ENCODE peak calls at places on chromosomes 12 and 14, in four cellular contexts. One of them, this sample, is unnamed.

GRCh38 chr14:96268426-96269358 is 12.7 kb downstream of the BDKRB1 start:
- ATAC-seq in A549: peak; percentile 90
- ATAC-seq in upper lobe of right lung: peak; percentile 48
- ATAC-seq in Panc1: no peak
- ATAC-seq in this sample: peak; percentile 91

GRCh38 chr14:72544615-72545387 is 349.1 kb downstream of the DPF3 start:
- ATAC-seq in A549: no peak
- ATAC-seq in upper lobe of right lung: no peak
- ATAC-seq in Panc1: no peak
- ATAC-seq in this sample: no peak

GRCh38 chr14:50823763-50824636 is 7.0 kb downstream of the NIN start:
- ATAC-seq in A549: no peak
- ATAC-seq in upper lobe of right lung: no peak
- ATAC-seq in Panc1: no peak
- ATAC-seq in this sample: no peak

GRCh38 chr12:124680863-124681778 is 113.7 kb upstream of the NCOR2 start:
- ATAC-seq in A549: peak; percentile 86
- ATAC-seq in upper lobe of right lung: peak; percentile 77
- ATAC-seq in Panc1: peak; percentile 83
- ATAC-seq in this sample: peak; percentile 23

GRCh38 chr12:101954681-101955080 is 77.3 kb downstream of the DRAM1 start:
- ATAC-seq in A549: no peak
- ATAC-seq in upper lobe of right lung: no peak
- ATAC-seq in Panc1: no peak
- ATAC-seq in this sample: no peak

GRCh38 chr12:47881826-47882427 is 22.9 kb downstream of the VDR start:
- ATAC-seq in A549: peak; percentile 70
- ATAC-seq in upper lobe of right lung: peak; percentile 73
- ATAC-seq in Panc1: peak; percentile 61
- ATAC-seq in this sample: peak; percentile 76

GRCh38 chr14:99532310-99532709 is 51.1 kb downstream of the CCNK start:
- ATAC-seq in A549: no peak
- ATAC-seq in upper lobe of right lung: no peak
- ATAC-seq in Panc1: no peak
- ATAC-seq in this sample: no peak

GRCh38 chr14:92317511-92317910 is 5.5 kb upstream of the SLC24A4 start:
- ATAC-seq in A549: no peak
- ATAC-seq in upper lobe of right lung: no peak
- ATAC-seq in Panc1: no peak
- ATAC-seq in this sample: no peak

GRCh38 chr14:95526483-95527391 is 8.1 kb upstream of the GLRX5 start:
- ATAC-seq in A549: no peak
- ATAC-seq in upper lobe of right lung: peak; percentile 12
- ATAC-seq in Panc1: no peak
- ATAC-seq in this sample: peak; percentile 38

GRCh38 chr12:126019385-126019784 is 954.1 kb downstream of the AACS start:
- ATAC-seq in A549: no peak
- ATAC-seq in upper lobe of right lung: no peak
- ATAC-seq in Panc1: no peak
- ATAC-seq in this sample: no peak

GRCh38 chr12:121079736-121080272 is 40.8 kb upstream of the OASL start:
- ATAC-seq in A549: no peak
- ATAC-seq in upper lobe of right lung: peak; percentile 39
- ATAC-seq in Panc1: no peak
- ATAC-seq in this sample: no peak

GRCh38 chr14:61385002-61385685 is 63.8 kb downstream of the PRKCH start:
- ATAC-seq in A549: no peak
- ATAC-seq in upper lobe of right lung: no peak
- ATAC-seq in Panc1: no peak
- ATAC-seq in this sample: no peak

GRCh38 chr12:107650977-107651376 is 34.6 kb upstream of the PWP1 start:
- ATAC-seq in A549: no peak
- ATAC-seq in upper lobe of right lung: no peak
- ATAC-seq in Panc1: no peak
- ATAC-seq in this sample: no peak

GRCh38 chr14:55516776-55517175 is 63.2 kb upstream of the KTN1 start:
- ATAC-seq in A549: no peak
- ATAC-seq in upper lobe of right lung: peak; percentile 64
- ATAC-seq in Panc1: no peak
- ATAC-seq in this sample: no peak
- H3K9me3 ChIP-seq in A549: no peaks in the 10 kb centered on the region
- H3K9me3 ChIP-seq in upper lobe of right lung: no peaks in the 10 kb centered on the region
- H3K9me3 ChIP-seq in Panc1: no peaks in the 10 kb centered on the region
- H3K9me3 ChIP-seq in this sample: peaks cover 8% of the 10 kb centered on the region

GRCh38 chr12:133061954-133062353 is 18.8 kb upstream of the ZNF140 start:
- ATAC-seq in A549: no peak
- ATAC-seq in upper lobe of right lung: no peak
- ATAC-seq in Panc1: no peak
- ATAC-seq in this sample: no peak
- H3K9me3 ChIP-seq in A549: peaks cover 97% of the 10 kb centered on the region
- H3K9me3 ChIP-seq in upper lobe of right lung: peaks cover 96% of the 10 kb centered on the region
- H3K9me3 ChIP-seq in Panc1: peaks cover 80% of the 10 kb centered on the region
- H3K9me3 ChIP-seq in this sample: peaks cover 100% of the 10 kb centered on the region

DNA sequence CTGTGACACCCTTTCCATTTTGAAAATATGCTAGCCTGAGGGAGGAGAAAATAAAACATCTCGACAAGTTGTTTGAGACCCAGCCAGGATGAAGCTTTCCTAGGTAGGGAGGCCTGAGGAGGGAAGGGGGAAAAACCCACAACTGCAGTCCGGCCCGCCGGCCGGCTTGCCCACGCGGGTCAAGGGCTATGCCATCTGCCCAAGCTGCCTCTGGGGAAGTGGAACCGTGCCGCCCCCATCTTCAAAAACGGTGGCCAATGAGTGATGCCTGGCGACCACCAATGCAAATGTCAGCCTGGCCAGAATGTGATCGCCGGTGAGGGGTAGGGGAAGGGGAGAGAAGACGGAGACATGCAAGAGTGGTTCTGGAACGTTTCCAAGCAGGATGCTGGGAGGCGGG is 263.5 kb upstream of the ALG10B start:
- ATAC-seq in A549: no peak
- ATAC-seq in upper lobe of right lung: no peak
- ATAC-seq in Panc1: no peak
- ATAC-seq in this sample: no peak
- H3K9me3 ChIP-seq in A549: no peaks in the 10 kb centered on the region
- H3K9me3 ChIP-seq in upper lobe of right lung: peaks cover 4% of the 10 kb centered on the region
- H3K9me3 ChIP-seq in Panc1: no peaks in the 10 kb centered on the region
- H3K9me3 ChIP-seq in this sample: no peaks in the 10 kb centered on the region

GRCh38 chr12:65195387-65196055 is 26.1 kb downstream of the LEMD3 start:
- ATAC-seq in A549: no peak
- ATAC-seq in upper lobe of right lung: no peak
- ATAC-seq in Panc1: no peak
- ATAC-seq in this sample: no peak

GRCh38 chr12:65196762-65197567 is 27.6 kb downstream of the LEMD3 start:
- ATAC-seq in A549: no peak
- ATAC-seq in upper lobe of right lung: no peak
- ATAC-seq in Panc1: no peak
- ATAC-seq in this sample: no peak

GRCh38 chr12:65203376-65203775 is 34.0 kb downstream of the LEMD3 start:
- ATAC-seq in A549: no peak
- ATAC-seq in upper lobe of right lung: no peak
- ATAC-seq in Panc1: no peak
- ATAC-seq in this sample: no peak

GRCh38 chr12:65199604-65200003 is 30.2 kb downstream of the LEMD3 start:
- ATAC-seq in A549: no peak
- ATAC-seq in upper lobe of right lung: no peak
- ATAC-seq in Panc1: no peak
- ATAC-seq in this sample: no peak

GRCh38 chr12:65200007-65200665 is 30.8 kb downstream of the LEMD3 start:
- ATAC-seq in A549: no peak
- ATAC-seq in upper lobe of right lung: no peak
- ATAC-seq in Panc1: no peak
- ATAC-seq in this sample: no peak
- H3K9me3 ChIP-seq in A549: no peaks in the 10 kb centered on the region
- H3K9me3 ChIP-seq in upper lobe of right lung: no peaks in the 10 kb centered on the region
- H3K9me3 ChIP-seq in Panc1: no peaks in the 10 kb centered on the region
- H3K9me3 ChIP-seq in this sample: no peaks in the 10 kb centered on the region

DNA sequence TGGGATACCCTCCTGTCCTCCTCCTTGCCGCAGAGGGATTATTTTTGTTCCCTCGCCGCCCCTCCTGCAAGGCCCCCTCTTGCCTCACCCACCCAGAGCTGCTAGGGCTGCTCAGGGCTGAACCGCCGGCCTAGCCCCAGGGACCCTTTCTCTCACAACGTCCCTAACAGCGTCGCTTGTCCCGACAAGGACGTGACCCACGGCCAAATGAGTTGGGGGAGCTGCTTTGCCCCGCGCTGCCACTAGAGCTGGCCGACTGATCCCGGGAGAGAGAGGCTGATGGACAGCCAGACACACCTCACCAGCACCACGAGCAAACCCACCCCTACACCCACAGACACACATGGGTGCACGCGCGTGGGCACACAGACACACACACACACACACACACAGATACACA is 154.6 kb upstream of the ALG10B start:
- ATAC-seq in A549: no peak
- ATAC-seq in upper lobe of right lung: no peak
- ATAC-seq in Panc1: no peak
- ATAC-seq in this sample: no peak
- H3K9me3 ChIP-seq in A549: no peaks in the 10 kb centered on the region
- H3K9me3 ChIP-seq in upper lobe of right lung: no peaks in the 10 kb centered on the region
- H3K9me3 ChIP-seq in Panc1: no peaks in the 10 kb centered on the region
- H3K9me3 ChIP-seq in this sample: no peaks in the 10 kb centered on the region

GRCh38 chr12:130428116-130428515 is 90.4 kb downstream of the PIWIL1 start:
- ATAC-seq in A549: no peak
- ATAC-seq in upper lobe of right lung: no peak
- ATAC-seq in Panc1: no peak
- ATAC-seq in this sample: no peak

GRCh38 chr12:130429656-130430505 is 92.2 kb downstream of the PIWIL1 start:
- ATAC-seq in A549: no peak
- ATAC-seq in upper lobe of right lung: no peak
- ATAC-seq in Panc1: no peak
- ATAC-seq in this sample: no peak

GRCh38 chr12:130424858-130425697 is 87.4 kb downstream of the PIWIL1 start:
- ATAC-seq in A549: no peak
- ATAC-seq in upper lobe of right lung: no peak
- ATAC-seq in Panc1: peak; percentile 42
- ATAC-seq in this sample: no peak

GRCh38 chr12:130425698-130426245 is 88.1 kb downstream of the PIWIL1 start:
- ATAC-seq in A549: no peak
- ATAC-seq in upper lobe of right lung: no peak
- ATAC-seq in Panc1: no peak
- ATAC-seq in this sample: no peak

GRCh38 chr12:130427381-130427887 is 89.7 kb downstream of the PIWIL1 start:
- ATAC-seq in A549: no peak
- ATAC-seq in upper lobe of right lung: no peak
- ATAC-seq in Panc1: no peak
- ATAC-seq in this sample: no peak
- H3K9me3 ChIP-seq in A549: no peaks in the 10 kb centered on the region
- H3K9me3 ChIP-seq in upper lobe of right lung: no peaks in the 10 kb centered on the region
- H3K9me3 ChIP-seq in Panc1: no peaks in the 10 kb centered on the region
- H3K9me3 ChIP-seq in this sample: no peaks in the 10 kb centered on the region

GRCh38 chr14:83757896-83758295 is 1772.0 kb upstream of the FLRT2 start:
- ATAC-seq in A549: no peak
- ATAC-seq in upper lobe of right lung: no peak
- ATAC-seq in Panc1: no peak
- ATAC-seq in this sample: no peak
- H3K9me3 ChIP-seq in A549: peaks cover 3% of the 10 kb centered on the region
- H3K9me3 ChIP-seq in upper lobe of right lung: no peaks in the 10 kb centered on the region
- H3K9me3 ChIP-seq in Panc1: no peaks in the 10 kb centered on the region
- H3K9me3 ChIP-seq in this sample: no peaks in the 10 kb centered on the region

DNA sequence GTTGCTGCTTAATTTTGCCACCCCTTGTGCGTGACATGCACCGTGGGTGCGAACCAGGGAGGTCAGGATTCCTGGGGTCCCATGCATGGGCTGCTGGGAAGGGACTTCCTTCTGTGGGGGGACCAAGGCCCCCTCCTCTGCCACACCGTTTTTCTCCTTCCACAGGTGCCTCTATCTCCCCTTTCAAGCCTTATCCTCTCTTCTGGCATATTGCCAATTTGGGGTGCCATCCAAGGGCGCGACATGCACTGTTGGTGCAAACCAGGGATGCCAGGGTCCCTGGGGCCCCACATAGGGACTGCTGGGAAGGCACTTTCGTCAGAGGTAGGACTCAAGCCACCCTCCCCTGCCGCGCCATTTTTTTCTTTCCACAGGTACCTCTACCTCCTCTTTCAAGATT is 289.0 kb downstream of the ALG10 start:
- ATAC-seq in A549: no peak
- ATAC-seq in upper lobe of right lung: no peak
- ATAC-seq in Panc1: no peak
- ATAC-seq in this sample: no peak
- H3K9me3 ChIP-seq in A549: no peaks in the 10 kb centered on the region
- H3K9me3 ChIP-seq in upper lobe of right lung: no peaks in the 10 kb centered on the region
- H3K9me3 ChIP-seq in Panc1: no peaks in the 10 kb centered on the region
- H3K9me3 ChIP-seq in this sample: no peaks in the 10 kb centered on the region

GRCh38 chr12:45773734-45774133 is 44.2 kb downstream of the ARID2 start:
- ATAC-seq in A549: no peak
- ATAC-seq in upper lobe of right lung: no peak
- ATAC-seq in Panc1: no peak
- ATAC-seq in this sample: no peak

GRCh38 chr12:45763381-45763780 is 33.9 kb downstream of the ARID2 start:
- ATAC-seq in A549: no peak
- ATAC-seq in upper lobe of right lung: no peak
- ATAC-seq in Panc1: no peak
- ATAC-seq in this sample: no peak

GRCh38 chr12:45762185-45763110 is 32.9 kb downstream of the ARID2 start:
- ATAC-seq in A549: peak; percentile 92
- ATAC-seq in upper lobe of right lung: peak; percentile 60
- ATAC-seq in Panc1: peak; percentile 80
- ATAC-seq in this sample: no peak

DNA sequence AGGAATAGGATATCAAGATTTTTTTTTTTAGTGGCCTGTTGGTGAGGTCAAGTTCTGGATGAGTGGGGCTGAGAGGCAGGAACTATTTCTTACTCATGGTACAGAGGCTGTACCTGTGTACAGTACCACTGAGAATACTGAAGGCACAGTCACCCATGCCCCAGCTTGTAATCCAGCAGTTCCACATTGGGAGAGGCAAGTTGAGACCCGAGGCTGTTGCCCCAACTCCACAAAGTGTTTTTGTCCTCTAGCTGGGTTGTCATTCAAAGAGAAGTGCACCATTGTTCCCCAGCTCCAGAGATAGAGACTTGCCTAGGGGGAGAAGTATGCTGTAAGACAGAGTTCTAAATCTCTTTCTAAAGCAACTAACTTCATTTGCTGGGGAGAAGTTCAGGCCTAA is 38.7 kb downstream of the ARID2 start:
- ATAC-seq in A549: no peak
- ATAC-seq in upper lobe of right lung: no peak
- ATAC-seq in Panc1: no peak
- ATAC-seq in this sample: no peak
- H3K9me3 ChIP-seq in A549: no peaks in the 10 kb centered on the region
- H3K9me3 ChIP-seq in upper lobe of right lung: no peaks in the 10 kb centered on the region
- H3K9me3 ChIP-seq in Panc1: no peaks in the 10 kb centered on the region
- H3K9me3 ChIP-seq in this sample: no peaks in the 10 kb centered on the region